ENCODE peak calls at places on chromosomes 4 and X, in nine cellular contexts. P, V, Z, M, T, R, A, B and D are unnamed samples.

GRCh38 chrX:133448512-133449076 is 33.3 kb upstream of the GPC4 start:
- DNase-seq in B (no peak), Z (no peak), A (no peak), R (no peak), T (no peak), V (no peak), P (no peak), M (no peak), D (no peak)

GRCh38 chrX:23292979-23293651 is 41.5 kb upstream of the PTCHD1 start:
- DNase-seq in R (peak), A (no peak), V (no peak), M (peak), P (no peak), Z (no peak), T (no peak), B (no peak), D (no peak)

GRCh38 chr4:115723621-115724020 is 610.2 kb upstream of the NDST4 start:
- DNase-seq in R (no peak), T (no peak), Z (no peak), A (no peak), B (no peak), P (no peak), V (no peak), M (no peak), D (no peak)

GRCh38 chr4:159607824-159608223 is 504.9 kb downstream of the RAPGEF2 start:
- DNase-seq in M (peak), R (peak), Z (no peak), A (no peak), P (no peak), V (no peak), B (no peak), T (no peak), D (no peak)

GRCh38 chrX:20313889-20314288 is 47.2 kb upstream of the RPS6KA3 start:
- DNase-seq in A (no peak), Z (no peak), T (no peak), M (no peak), R (no peak), V (no peak), P (no peak), B (no peak), D (no peak)

GRCh38 chr4:152590179-152591031 is 54.5 kb upstream of the FBXW7 start:
- DNase-seq in A (no peak), M (no peak), V (no peak), P (no peak), T (no peak), B (no peak), Z (no peak), R (no peak), D (no peak)

GRCh38 chr4:165726831-165727230 is 146.2 kb upstream of the TLL1 start:
- DNase-seq in P (no peak), B (no peak), A (no peak), R (no peak), V (no peak), M (no peak), Z (no peak), T (no peak), D (no peak)

GRCh38 chrX:10617964-10618342 is 2.4 kb downstream of the MID1 start:
- DNase-seq in B (no peak), A (no peak), T (no peak), M (no peak), R (no peak), Z (no peak), P (no peak), V (peak), D (no peak)

GRCh38 chrX:134026732-134027311 is 41.4 kb upstream of the GPC3 start:
- DNase-seq in B (no peak), V (no peak), A (peak), T (no peak), R (peak), M (no peak), Z (no peak), P (peak), D (no peak)

GRCh38 chr4:40427138-40427537 is 92.0 kb downstream of the CHRNA9 start:
- DNase-seq in P (no peak), V (no peak), T (no peak), Z (no peak), R (no peak), B (no peak), A (no peak), M (no peak), D (no peak)

GRCh38 chrX:1564750-1565683 is 26.4 kb upstream of the AKAP17A start:
- DNase-seq in A (no peak), V (no peak), Z (no peak), P (no peak), M (no peak), R (no peak), T (no peak), B (no peak), D (no peak)

GRCh38 chr4:109214622-109215350 is 87.7 kb downstream of the COL25A1 start:
- DNase-seq in R (no peak), M (no peak), A (no peak), P (no peak), V (no peak), Z (no peak), T (no peak), B (no peak), D (no peak)

GRCh38 chr4:122764808-122765189 is 32.3 kb downstream of the BBS12 start:
- DNase-seq in Z (no peak), A (no peak), B (no peak), M (no peak), T (no peak), P (no peak), R (no peak), V (no peak), D (no peak)

GRCh38 chrX:54492340-54492739 is 3.7 kb downstream of the FGD1 start:
- DNase-seq in A (peak), R (no peak), T (no peak), M (no peak), P (no peak), B (no peak), Z (peak), V (peak), D (no peak)

GRCh38 chr4:14180983-14181601 is 553.6 kb upstream of the BOD1L1 start:
- DNase-seq in Z (no peak), P (no peak), M (no peak), B (no peak), R (no peak), T (no peak), V (no peak), A (no peak), D (no peak)

GRCh38 chr4:2511645-2512131 is 24.8 kb upstream of the FAM193A start:
- DNase-seq in A (no peak), M (no peak), R (peak), V (no peak), P (no peak), B (no peak), Z (no peak), T (no peak), D (no peak)

GRCh38 chrX:103562801-103563200 is 22.5 kb upstream of the TCEAL4 start:
- DNase-seq in P (no peak), V (no peak), M (no peak), B (no peak), Z (no peak), T (no peak), A (no peak), R (no peak), D (no peak)

GRCh38 chrX:22059800-22060199 is 27.7 kb downstream of the PHEX start:
- DNase-seq in A (no peak), T (no peak), M (no peak), B (no peak), V (no peak), Z (no peak), P (no peak), R (no peak), D (no peak)

GRCh38 chrX:154409222-154409871 is at the start of gene DNASE1L1:
- DNase-seq in A (peak), M (peak), P (no peak), B (no peak), R (peak), T (no peak), V (peak), Z (peak), D (peak)

GRCh38 chr4:80053140-80053910 is 19.7 kb downstream of the ANTXR2 start:
- DNase-seq in M (no peak), V (no peak), P (no peak), R (no peak), A (no peak), Z (no peak), T (no peak), B (no peak), D (no peak)

GRCh38 chrX:46791927-46792825 is 33.3 kb upstream of the SLC9A7 start:
- DNase-seq in A (peak), B (peak), P (peak), R (peak), T (no peak), V (no peak), Z (no peak), M (no peak), D (no peak)